ENCODE peak calls at places on chromosomes 11 and 22, in four cellular contexts. X is heart right ventricle, K is mammary epithelial cell, P is A549. M is an unnamed sample. For H3K9me3, the result is how much of the 10 kb centered on the place peaks cover.

GRCh38 chr11:64384039-64384737 is 25.2 kb downstream of the RPS6KA4 start:
- DNase-seq in X (no peak), K (no peak), P (no peak), M (no peak)

GRCh38 chr11:2432171-2432621 is 12.1 kb downstream of the TRPM5 start:
- DNase-seq in X (peak), K (no peak), P (no peak), M (no peak)

GRCh38 chr22:33922268-33922667 is 2.0 kb upstream of the LARGE1 start:
- DNase-seq in X (no peak), K (peak), P (no peak), M (peak)

GRCh38 chr22:38724926-38725571 is 19.3 kb downstream of the GTPBP1 start:
- DNase-seq in X (no peak), K (peak), P (peak), M (peak)

GRCh38 chr11:117860139-117860538 is 16.3 kb downstream of the FXYD6 start:
- DNase-seq in X (no peak), K (no peak), P (no peak), M (no peak)

GRCh38 chr11:1854949-1855885 is 2.3 kb downstream of the LSP1 start:
- DNase-seq in X (no peak), K (no peak), P (no peak), M (no peak)

GRCh38 chr22:39135092-39135896 is 17.2 kb downstream of the CBX7 start:
- DNase-seq in X (peak), K (peak), P (peak), M (peak)

GRCh38 chr11:103499710-103500340 is 390.6 kb downstream of the DYNC2H1 start:
- DNase-seq in X (no peak), K (peak), P (no peak), M (no peak)

GRCh38 chr22:30312053-30312452 is 14.7 kb downstream of the TBC1D10A start:
- DNase-seq in X (no peak), K (peak), P (no peak), M (peak)

GRCh38 chr11:114596175-114596919 is 761 bp upstream of the NXPE4 start:
- DNase-seq in X (no peak), K (no peak), P (no peak), M (no peak)

GRCh38 chr22:27139935-27140493 is 482.6 kb downstream of the MIAT start:
- DNase-seq in X (no peak), K (peak), P (peak), M (peak)

GRCh38 chr11:128388182-128388815 is 199.1 kb downstream of the ETS1 start:
- DNase-seq in X (no peak), K (no peak), P (no peak), M (no peak)

GRCh38 chr11:82233211-82233610 is 500.5 kb downstream of the FAM181B start:
- DNase-seq in X (no peak), K (no peak), P (no peak), M (no peak)

GRCh38 chr11:69959461-69959860 is 118.7 kb upstream of the ANO1 start:
- DNase-seq in X (no peak), K (no peak), P (no peak), M (no peak)

GRCh38 chr11:84922836-84923235 is 704.3 kb downstream of the DLG2 start:
- DNase-seq in X (no peak), K (no peak), P (no peak), M (no peak)

GRCh38 chr11:118401880-118402590 is 629 bp downstream of the ATP5MG start:
- DNase-seq in X (no peak), K (peak), P (peak), M (peak)

GRCh38 chr11:68840661-68841653 is 759 bp downstream of the CPT1A start:
- DNase-seq in X (peak), K (no peak), P (no peak), M (peak)

GRCh38 chr11:128501008-128501407 is 86.3 kb downstream of the ETS1 start:
- DNase-seq in X (no peak), K (no peak), P (no peak), M (peak)

GRCh38 chr11:69153661-69154060 is 2.1 kb upstream of the SMIM38 start:
- DNase-seq in X (no peak), K (no peak), P (no peak), M (no peak)

GRCh38 chr11:126147268-126148111 is 64.0 kb downstream of the RPUSD4 start:
- DNase-seq in X (no peak), K (no peak), P (no peak), M (no peak)

GRCh38 chr22:36863979-36864378 is 3.2 kb downstream of the NCF4 start:
- DNase-seq in X (no peak), K (no peak), P (no peak), M (no peak)

GRCh38 chr22:36863281-36863680 is 2.5 kb downstream of the NCF4 start:
- DNase-seq in X (no peak), K (no peak), P (no peak), M (no peak)

GRCh38 chr22:36864454-36865215 is 3.8 kb downstream of the NCF4 start:
- DNase-seq in X (no peak), K (no peak), P (no peak), M (no peak)

GRCh38 chr22:36860821-36861659 is at the start of gene NCF4:
- DNase-seq in X (peak), K (no peak), P (no peak), M (no peak)

GRCh38 chr22:36862251-36863242 is 1.7 kb downstream of the NCF4 start:
- DNase-seq in X (peak), K (no peak), P (no peak), M (no peak)
- H3K4me3 ChIP-seq in X (no peak), K (no peak), P (no peak), M (no peak)

DNA sequence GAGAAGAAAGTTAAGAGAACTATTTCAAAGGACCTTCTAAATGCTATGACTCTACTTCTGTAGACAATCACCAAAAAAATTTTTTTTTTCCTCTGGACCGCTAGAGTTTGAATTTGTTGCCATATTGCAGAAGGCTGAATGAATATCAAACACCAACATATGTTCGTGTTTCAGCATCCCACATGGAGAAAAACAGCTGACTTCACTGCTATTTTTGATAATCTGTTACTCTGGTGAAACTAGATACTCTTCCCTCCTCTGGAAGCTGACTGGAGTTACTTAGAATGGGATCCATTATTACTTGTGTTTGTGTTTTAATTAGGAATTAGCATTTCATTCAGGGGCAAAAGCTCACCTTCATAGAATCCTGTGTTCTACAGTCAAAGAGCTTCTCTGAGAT is 447.0 kb downstream of the AASDHPPT start:
- DNase-seq in X (no peak), K (no peak), P (no peak), M (peak)
- H3K9me3 ChIP-seq in X (under half), K (under half), P (under half), M (under half)

GRCh38 chr11:17734986-17735822 is 623 bp downstream of the KCNC1 start:
- DNase-seq in X (peak), K (peak), P (peak), M (peak)
- H3K4me3 ChIP-seq in X (peak), K (peak), P (peak), M (peak)

GRCh38 chr22:47512617-47513016 is 750.2 kb downstream of the TBC1D22A start:
- DNase-seq in X (no peak), K (no peak), P (no peak), M (no peak)
- H3K9me3 ChIP-seq in X (under half), K (under half), P (under half), M (under half)

DNA sequence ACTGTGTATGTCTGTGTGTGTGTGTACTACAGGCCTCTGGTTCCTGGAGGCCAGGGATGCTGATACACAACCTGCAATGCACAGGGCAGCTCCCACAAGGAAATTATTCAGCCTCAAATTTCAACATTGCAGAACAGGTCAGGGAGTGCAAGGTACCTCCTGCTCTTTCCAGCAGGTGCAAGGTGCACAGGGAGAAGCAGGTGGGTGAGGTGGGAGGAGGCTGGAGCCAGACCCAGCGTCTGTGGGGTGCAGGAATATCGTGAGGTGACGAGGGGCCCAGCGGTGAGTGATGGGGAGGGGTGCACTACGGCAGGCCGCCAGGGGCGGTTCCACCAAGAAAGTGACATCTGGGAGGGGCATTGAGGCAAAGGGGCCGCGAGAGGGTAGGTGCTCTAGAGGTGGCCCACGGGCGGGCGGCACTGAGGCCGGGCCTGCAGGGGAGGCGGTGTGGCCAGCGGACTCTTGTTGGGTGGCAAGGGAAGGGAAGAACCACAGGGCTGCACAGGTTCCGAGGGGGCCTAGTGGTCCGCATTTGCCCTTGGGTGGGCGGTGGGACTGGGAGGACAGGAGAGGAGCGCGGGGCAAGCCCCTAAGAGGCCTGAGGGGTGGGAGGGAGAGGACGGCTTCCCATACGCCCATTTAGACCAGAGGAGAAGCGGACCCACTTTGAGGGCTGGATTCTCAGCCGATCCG is 21.6 kb downstream of the DGCR6L start:
- DNase-seq in X (no peak), K (peak), P (no peak), M (no peak)
- H3K4me3 ChIP-seq in X (peak), K (no peak), P (no peak), M (no peak)

DNA sequence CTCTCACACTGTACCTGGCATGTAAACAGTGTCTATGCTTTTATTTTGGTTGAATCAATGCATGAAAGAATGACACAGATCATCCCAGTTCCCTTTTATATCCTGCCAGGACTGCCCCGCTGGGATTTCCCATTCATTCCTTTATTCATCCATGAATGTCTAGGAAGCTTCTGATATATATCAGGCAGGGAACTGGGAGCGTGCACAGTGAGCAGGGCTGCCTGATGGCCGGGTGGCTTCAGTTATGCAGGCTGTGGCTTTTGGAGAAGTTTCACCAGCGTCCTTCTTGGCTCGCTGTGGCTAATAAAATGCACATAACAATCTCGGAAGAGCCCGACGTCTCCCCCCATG is 789.0 kb downstream of the TBC1D22A start:
- DNase-seq in X (no peak), K (no peak), P (no peak), M (no peak)
- H3K9me3 ChIP-seq in X (under half), K (under half), P (under half), M (under half)

GRCh38 chr22:36387914-36388864 is at the start of gene MYH9:
- DNase-seq in X (peak), K (peak), P (peak), M (peak)
- H3K4me3 ChIP-seq in X (peak), K (peak), P (peak), M (peak)

GRCh38 chr22:49297871-49298721 is 529.6 kb downstream of the BRD1 start:
- DNase-seq in X (no peak), K (no peak), P (no peak), M (no peak)
- H3K9me3 ChIP-seq in X (under half), K (half or more), P (under half), M (under half)